ENCODE peak calls at places on chromosomes 16 and 17, in six cellular contexts. X is body of pancreas, Y is NCI-H1436, C is fibroblast of mammary gland, A is neuronal stem cell, M is GM10248. S is an unnamed sample.

GRCh38 chr17:27563532-27563931 is 67.5 kb upstream of the LGALS9 start:
- DNase-seq in X (no peak), Y (no peak), C (no peak), A (no peak), M (no peak), S (no peak)

GRCh38 chr17:77440571-77440981 is 299.8 kb downstream of the SEC14L1 start:
- DNase-seq in X (no peak), Y (no peak), C (no peak), A (no peak), M (no peak), S (no peak)

GRCh38 chr16:71645450-71645849 is 19.5 kb downstream of the MARVELD3 start:
- DNase-seq in X (peak), Y (no peak), C (peak), A (no peak), M (peak), S (peak)

GRCh38 chr17:81388612-81389367 is 6.5 kb upstream of the BAHCC1 start:
- DNase-seq in X (no peak), Y (no peak), C (no peak), A (no peak), M (no peak), S (no peak)

GRCh38 chr16:48000622-48001021 is 155.2 kb downstream of the ABCC12 start:
- DNase-seq in X (no peak), Y (no peak), C (no peak), A (no peak), M (no peak), S (no peak)

GRCh38 chr17:59167571-59168001 is 12.0 kb downstream of the PRR11 start:
- DNase-seq in X (no peak), Y (no peak), C (peak), A (no peak), M (no peak), S (no peak)

GRCh38 chr17:71461504-71462197 is 659.2 kb upstream of the SOX9 start:
- DNase-seq in X (no peak), Y (peak), C (no peak), A (peak), M (no peak), S (no peak)

GRCh38 chr16:11016524-11016988 is 72.2 kb downstream of the CLEC16A start:
- DNase-seq in X (no peak), Y (no peak), C (no peak), A (no peak), M (no peak), S (peak)

GRCh38 chr17:57861000-57861736 is 11.3 kb upstream of the MRPS23 start:
- DNase-seq in X (peak), Y (no peak), C (no peak), A (no peak), M (peak), S (peak)

GRCh38 chr17:65634533-65634932 is 73.1 kb upstream of the AXIN2 start:
- DNase-seq in X (peak), Y (no peak), C (no peak), A (no peak), M (no peak), S (peak)

GRCh38 chr16:58814348-58814801 is 80.3 kb upstream of the GOT2 start:
- DNase-seq in X (peak), Y (peak), C (peak), A (peak), M (peak), S (peak)

GRCh38 chr17:78789663-78790181 is 7.6 kb upstream of the CYTH1 start:
- DNase-seq in X (peak), Y (peak), C (peak), A (no peak), M (no peak), S (peak)